ENCODE peak calls at places on chromosome 6, in ten cellular contexts. One of them, this sample, is unnamed.

GRCh38 chr6:29924287-29924686 is 18.0 kb upstream of the HLA-A start:
- DNase-seq in ovary: no peak
- DNase-seq in tibial nerve: no peak
- DNase-seq in gastrocnemius medialis: no peak
- DNase-seq in H1: no peak
- DNase-seq in A549: no peak
- DNase-seq in right lobe of liver: no peak
- DNase-seq in endothelial cell of umbilical vein: no peak
- DNase-seq in IMR-90: no peak
- DNase-seq in testis: no peak
- DNase-seq in this sample: no peak

GRCh38 chr6:40584741-40585140 is 2.4 kb downstream of the LRFN2 start:
- DNase-seq in ovary: no peak
- DNase-seq in tibial nerve: no peak
- DNase-seq in gastrocnemius medialis: no peak
- DNase-seq in H1: no peak
- DNase-seq in A549: no peak
- DNase-seq in right lobe of liver: no peak
- DNase-seq in endothelial cell of umbilical vein: no peak
- DNase-seq in IMR-90: no peak
- DNase-seq in testis: no peak
- DNase-seq in this sample: no peak

GRCh38 chr6:31666337-31666960 is 569 bp downstream of the CSNK2B start:
- DNase-seq in ovary: no peak
- DNase-seq in tibial nerve: no peak
- DNase-seq in gastrocnemius medialis: no peak
- DNase-seq in H1: no peak
- DNase-seq in A549: no peak
- DNase-seq in right lobe of liver: no peak
- DNase-seq in endothelial cell of umbilical vein: no peak
- DNase-seq in IMR-90: peak; percentile 9
- DNase-seq in testis: no peak
- DNase-seq in this sample: no peak

GRCh38 chr6:128098000-128098581 is 197.2 kb upstream of the THEMIS start:
- DNase-seq in ovary: no peak
- DNase-seq in tibial nerve: no peak
- DNase-seq in gastrocnemius medialis: no peak
- DNase-seq in H1: no peak
- DNase-seq in A549: no peak
- DNase-seq in right lobe of liver: no peak
- DNase-seq in endothelial cell of umbilical vein: no peak
- DNase-seq in IMR-90: peak; percentile 13
- DNase-seq in testis: no peak
- DNase-seq in this sample: no peak

GRCh38 chr6:30542404-30542725 is 13.9 kb downstream of the GNL1 start:
- DNase-seq in ovary: no peak
- DNase-seq in tibial nerve: no peak
- DNase-seq in gastrocnemius medialis: no peak
- DNase-seq in H1: no peak
- DNase-seq in A549: no peak
- DNase-seq in right lobe of liver: no peak
- DNase-seq in endothelial cell of umbilical vein: peak; percentile 36
- DNase-seq in IMR-90: no peak
- DNase-seq in testis: no peak
- DNase-seq in this sample: no peak

GRCh38 chr6:14384175-14384949 is 266.8 kb downstream of the CD83 start:
- DNase-seq in ovary: no peak
- DNase-seq in tibial nerve: no peak
- DNase-seq in gastrocnemius medialis: no peak
- DNase-seq in H1: no peak
- DNase-seq in A549: no peak
- DNase-seq in right lobe of liver: no peak
- DNase-seq in endothelial cell of umbilical vein: no peak
- DNase-seq in IMR-90: no peak
- DNase-seq in testis: no peak
- DNase-seq in this sample: no peak

GRCh38 chr6:34496103-34496685 is 30.3 kb downstream of the PACSIN1 start:
- DNase-seq in ovary: no peak
- DNase-seq in tibial nerve: no peak
- DNase-seq in gastrocnemius medialis: no peak
- DNase-seq in H1: no peak
- DNase-seq in A549: no peak
- DNase-seq in right lobe of liver: no peak
- DNase-seq in endothelial cell of umbilical vein: no peak
- DNase-seq in IMR-90: no peak
- DNase-seq in testis: no peak
- DNase-seq in this sample: no peak

GRCh38 chr6:121925024-121925423 is 474.4 kb upstream of the HSF2 start:
- DNase-seq in ovary: no peak
- DNase-seq in tibial nerve: no peak
- DNase-seq in gastrocnemius medialis: no peak
- DNase-seq in H1: no peak
- DNase-seq in A549: no peak
- DNase-seq in right lobe of liver: no peak
- DNase-seq in endothelial cell of umbilical vein: no peak
- DNase-seq in IMR-90: peak; percentile 70
- DNase-seq in testis: no peak
- DNase-seq in this sample: no peak

GRCh38 chr6:28940294-28940858 is 16.6 kb upstream of the TRIM27 start:
- DNase-seq in ovary: no peak
- DNase-seq in tibial nerve: no peak
- DNase-seq in gastrocnemius medialis: no peak
- DNase-seq in H1: peak; percentile 76
- DNase-seq in A549: no peak
- DNase-seq in right lobe of liver: no peak
- DNase-seq in endothelial cell of umbilical vein: no peak
- DNase-seq in IMR-90: no peak
- DNase-seq in testis: peak; percentile 56
- DNase-seq in this sample: no peak

GRCh38 chr6:130742282-130742681 is 84.9 kb upstream of the SMLR1 start:
- DNase-seq in ovary: no peak
- DNase-seq in tibial nerve: no peak
- DNase-seq in gastrocnemius medialis: no peak
- DNase-seq in H1: no peak
- DNase-seq in A549: no peak
- DNase-seq in right lobe of liver: no peak
- DNase-seq in endothelial cell of umbilical vein: no peak
- DNase-seq in IMR-90: peak; percentile 4
- DNase-seq in testis: no peak
- DNase-seq in this sample: no peak

GRCh38 chr6:43629104-43629504 is at the start of gene GTPBP2:
- DNase-seq in ovary: peak; percentile 97
- DNase-seq in tibial nerve: peak; percentile 98
- DNase-seq in gastrocnemius medialis: peak; percentile 99
- DNase-seq in H1: peak; percentile 94
- DNase-seq in A549: peak; percentile 86
- DNase-seq in right lobe of liver: peak; percentile 99
- DNase-seq in endothelial cell of umbilical vein: peak; percentile 100
- DNase-seq in IMR-90: peak; percentile 99
- DNase-seq in testis: peak; percentile 100
- DNase-seq in this sample: peak; percentile 98
- TF ChIP-seq POLR2A in ovary: no peak
- TF ChIP-seq POLR2A in tibial nerve: peak; percentile 51
- TF ChIP-seq POLR2A in gastrocnemius medialis: no peak
- TF ChIP-seq POLR2A in H1: no peak
- TF ChIP-seq POLR2A in A549: no peak
- TF ChIP-seq POLR2A in right lobe of liver: no peak
- TF ChIP-seq POLR2A in endothelial cell of umbilical vein: no peak
- TF ChIP-seq POLR2A in IMR-90: no peak
- TF ChIP-seq POLR2A in testis: no peak
- TF ChIP-seq POLR2A in this sample: no peak

GRCh38 chr6:2809015-2809414 is 32.6 kb downstream of the SERPINB1 start:
- DNase-seq in ovary: no peak
- DNase-seq in tibial nerve: no peak
- DNase-seq in gastrocnemius medialis: no peak
- DNase-seq in H1: no peak
- DNase-seq in A549: no peak
- DNase-seq in right lobe of liver: no peak
- DNase-seq in endothelial cell of umbilical vein: no peak
- DNase-seq in IMR-90: no peak
- DNase-seq in testis: no peak
- DNase-seq in this sample: no peak
- TF ChIP-seq POLR2A in ovary: no peak
- TF ChIP-seq POLR2A in tibial nerve: no peak
- TF ChIP-seq POLR2A in gastrocnemius medialis: no peak
- TF ChIP-seq POLR2A in H1: no peak
- TF ChIP-seq POLR2A in A549: no peak
- TF ChIP-seq POLR2A in right lobe of liver: no peak
- TF ChIP-seq POLR2A in endothelial cell of umbilical vein: no peak
- TF ChIP-seq POLR2A in IMR-90: no peak
- TF ChIP-seq POLR2A in testis: no peak
- TF ChIP-seq POLR2A in this sample: no peak

GRCh38 chr6:108078191-108078590 is 3.6 kb upstream of the OSTM1 start:
- DNase-seq in ovary: no peak
- DNase-seq in tibial nerve: no peak
- DNase-seq in gastrocnemius medialis: no peak
- DNase-seq in H1: no peak
- DNase-seq in A549: no peak
- DNase-seq in right lobe of liver: no peak
- DNase-seq in endothelial cell of umbilical vein: no peak
- DNase-seq in IMR-90: no peak
- DNase-seq in testis: no peak
- DNase-seq in this sample: no peak

GRCh38 chr6:108071736-108072276 is 2.7 kb downstream of the OSTM1 start:
- DNase-seq in ovary: no peak
- DNase-seq in tibial nerve: no peak
- DNase-seq in gastrocnemius medialis: no peak
- DNase-seq in H1: no peak
- DNase-seq in A549: no peak
- DNase-seq in right lobe of liver: no peak
- DNase-seq in endothelial cell of umbilical vein: no peak
- DNase-seq in IMR-90: no peak
- DNase-seq in testis: no peak
- DNase-seq in this sample: no peak

GRCh38 chr6:108074057-108074358 is 533 bp downstream of the OSTM1 start:
- DNase-seq in ovary: no peak
- DNase-seq in tibial nerve: no peak
- DNase-seq in gastrocnemius medialis: no peak
- DNase-seq in H1: no peak
- DNase-seq in A549: no peak
- DNase-seq in right lobe of liver: no peak
- DNase-seq in endothelial cell of umbilical vein: no peak
- DNase-seq in IMR-90: peak; percentile 31
- DNase-seq in testis: peak; percentile 27
- DNase-seq in this sample: peak; percentile 15

GRCh38 chr6:108080010-108080780 is 5.7 kb upstream of the OSTM1 start:
- DNase-seq in ovary: no peak
- DNase-seq in tibial nerve: no peak
- DNase-seq in gastrocnemius medialis: no peak
- DNase-seq in H1: no peak
- DNase-seq in A549: no peak
- DNase-seq in right lobe of liver: no peak
- DNase-seq in endothelial cell of umbilical vein: no peak
- DNase-seq in IMR-90: peak; percentile 58
- DNase-seq in testis: no peak
- DNase-seq in this sample: peak; percentile 13

DNA sequence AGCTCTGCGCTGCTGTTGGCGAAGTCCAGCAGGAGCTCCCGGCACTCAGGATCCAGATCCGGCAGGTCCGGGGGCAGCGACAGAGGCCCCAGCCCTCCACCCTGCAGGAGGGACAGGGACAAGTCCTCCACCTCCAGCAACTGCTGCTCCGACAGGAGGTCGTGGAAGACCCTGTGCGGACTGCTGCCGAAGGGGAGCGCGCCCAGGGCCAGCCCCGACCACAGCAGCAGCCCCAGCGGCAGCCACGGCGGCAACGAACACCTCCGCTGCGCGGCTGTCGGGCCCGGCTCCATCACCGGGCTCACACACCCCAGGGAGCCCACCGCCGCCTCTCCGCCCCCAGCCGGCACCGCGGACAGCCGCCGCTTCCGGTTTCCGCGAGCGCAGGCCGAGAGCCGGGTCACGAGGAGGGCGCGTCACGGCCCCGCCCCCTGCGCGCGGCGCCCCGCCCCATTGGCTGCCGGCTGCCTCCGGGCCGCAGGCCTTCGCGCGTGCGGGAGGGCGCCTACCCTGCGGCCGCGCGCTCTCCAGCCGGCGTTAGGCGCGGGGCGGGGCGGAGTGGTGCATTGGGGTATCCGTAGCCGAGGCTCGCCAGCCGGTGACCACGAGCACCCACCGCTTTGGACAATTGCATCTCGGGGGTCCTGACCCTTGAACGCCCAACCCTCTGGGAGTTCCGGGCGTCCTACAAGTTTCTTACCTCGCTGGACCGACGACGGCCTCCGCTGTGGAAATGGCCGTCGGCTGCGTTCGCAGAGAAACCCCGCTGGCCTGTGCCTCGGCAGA is at the start of gene OSTM1:
- DNase-seq in ovary: peak; percentile 96
- DNase-seq in tibial nerve: peak; percentile 78
- DNase-seq in gastrocnemius medialis: peak; percentile 85
- DNase-seq in H1: peak; percentile 96
- DNase-seq in A549: peak; percentile 79
- DNase-seq in right lobe of liver: peak; percentile 93
- DNase-seq in endothelial cell of umbilical vein: peak; percentile 91
- DNase-seq in IMR-90: peak; percentile 82
- DNase-seq in testis: peak; percentile 92
- DNase-seq in this sample: peak; percentile 86
- TF ChIP-seq POLR2A in ovary: peak; percentile 69
- TF ChIP-seq POLR2A in tibial nerve: peak; percentile 83
- TF ChIP-seq POLR2A in gastrocnemius medialis: peak; percentile 94
- TF ChIP-seq POLR2A in H1: peak; percentile 52
- TF ChIP-seq POLR2A in A549: peak; percentile 75
- TF ChIP-seq POLR2A in right lobe of liver: peak; percentile 90
- TF ChIP-seq POLR2A in endothelial cell of umbilical vein: peak; percentile 71
- TF ChIP-seq POLR2A in IMR-90: peak; percentile 59
- TF ChIP-seq POLR2A in testis: no peak
- TF ChIP-seq POLR2A in this sample: peak; percentile 76

GRCh38 chr6:7314414-7314813 is 1.4 kb upstream of the SSR1 start:
- DNase-seq in ovary: no peak
- DNase-seq in tibial nerve: no peak
- DNase-seq in gastrocnemius medialis: no peak
- DNase-seq in H1: no peak
- DNase-seq in A549: no peak
- DNase-seq in right lobe of liver: no peak
- DNase-seq in endothelial cell of umbilical vein: no peak
- DNase-seq in IMR-90: no peak
- DNase-seq in testis: no peak
- DNase-seq in this sample: no peak

GRCh38 chr6:7311920-7312615 is 931 bp downstream of the SSR1 start:
- DNase-seq in ovary: no peak
- DNase-seq in tibial nerve: no peak
- DNase-seq in gastrocnemius medialis: no peak
- DNase-seq in H1: no peak
- DNase-seq in A549: no peak
- DNase-seq in right lobe of liver: no peak
- DNase-seq in endothelial cell of umbilical vein: peak; percentile 65
- DNase-seq in IMR-90: peak; percentile 35
- DNase-seq in testis: no peak
- DNase-seq in this sample: no peak

GRCh38 chr6:7313505-7314165 is 636 bp upstream of the SSR1 start:
- DNase-seq in ovary: peak; percentile 46
- DNase-seq in tibial nerve: no peak
- DNase-seq in gastrocnemius medialis: no peak
- DNase-seq in H1: no peak
- DNase-seq in A549: no peak
- DNase-seq in right lobe of liver: no peak
- DNase-seq in endothelial cell of umbilical vein: no peak
- DNase-seq in IMR-90: no peak
- DNase-seq in testis: no peak
- DNase-seq in this sample: no peak

GRCh38 chr6:7311171-7311570 is 1.8 kb downstream of the SSR1 start:
- DNase-seq in ovary: no peak
- DNase-seq in tibial nerve: no peak
- DNase-seq in gastrocnemius medialis: no peak
- DNase-seq in H1: no peak
- DNase-seq in A549: no peak
- DNase-seq in right lobe of liver: no peak
- DNase-seq in endothelial cell of umbilical vein: no peak
- DNase-seq in IMR-90: no peak
- DNase-seq in testis: no peak
- DNase-seq in this sample: no peak

GRCh38 chr6:7312616-7313504 is at the start of gene SSR1:
- DNase-seq in ovary: peak; percentile 97
- DNase-seq in tibial nerve: peak; percentile 95
- DNase-seq in gastrocnemius medialis: peak; percentile 96
- DNase-seq in H1: peak; percentile 95
- DNase-seq in A549: peak; percentile 91
- DNase-seq in right lobe of liver: peak; percentile 99
- DNase-seq in endothelial cell of umbilical vein: peak; percentile 98
- DNase-seq in IMR-90: peak; percentile 95
- DNase-seq in testis: peak; percentile 98
- DNase-seq in this sample: peak; percentile 99
- TF ChIP-seq POLR2A in ovary: peak; percentile 83
- TF ChIP-seq POLR2A in tibial nerve: peak; percentile 84
- TF ChIP-seq POLR2A in gastrocnemius medialis: peak; percentile 74
- TF ChIP-seq POLR2A in H1: peak; percentile 63
- TF ChIP-seq POLR2A in A549: peak; percentile 68
- TF ChIP-seq POLR2A in right lobe of liver: peak; percentile 89
- TF ChIP-seq POLR2A in endothelial cell of umbilical vein: peak; percentile 89
- TF ChIP-seq POLR2A in IMR-90: peak; percentile 83
- TF ChIP-seq POLR2A in testis: peak; percentile 72
- TF ChIP-seq POLR2A in this sample: peak; percentile 79